ENCODE peak calls at places on chromosomes 4 and X, in six cellular contexts. X is neuronal stem cell, O is thyroid gland, E is ovary, S is mammary epithelial cell, F is astrocyte. R is an unnamed sample. For H3K4me1, the result is how much of the 10 kb centered on the place peaks cover.

GRCh38 chr4:1207157-1207470 is 34.7 kb upstream of the SPON2 start:
- DNase-seq in X (no peak), O (peak), E (peak), S (no peak), F (no peak), R (no peak)

GRCh38 chrX:97021680-97022079 is 138.0 kb downstream of the RPA4 start:
- DNase-seq in X (no peak), O (no peak), E (no peak), S (peak), F (peak), R (no peak)

GRCh38 chrX:53281321-53281822 is at the start of gene IQSEC2:
- DNase-seq in X (no peak), O (peak), E (peak), S (peak), F (peak), R (peak)

GRCh38 chr4:83851261-83852084 is 315.6 kb downstream of the GPAT3 start:
- DNase-seq in X (no peak), O (no peak), E (no peak), S (peak), F (peak), R (no peak)

GRCh38 chr4:165799384-165799815 is 73.6 kb upstream of the TLL1 start:
- DNase-seq in X (no peak), O (no peak), E (peak), S (no peak), F (no peak), R (no peak)

GRCh38 chr4:51909236-51909703 is 66.3 kb downstream of the DCUN1D4 start:
- DNase-seq in X (no peak), O (no peak), E (no peak), S (no peak), F (no peak), R (no peak)

GRCh38 chr4:182216005-182216404 is 27.2 kb upstream of the TENM3 start:
- DNase-seq in X (no peak), O (no peak), E (no peak), S (no peak), F (peak), R (no peak)

GRCh38 chrX:118496763-118497079 is 1.1 kb downstream of the DOCK11 start:
- DNase-seq in X (no peak), O (peak), E (no peak), S (no peak), F (no peak), R (peak)

GRCh38 chrX:30702736-30703135 is 49.5 kb downstream of the GK start:
- DNase-seq in X (no peak), O (no peak), E (no peak), S (no peak), F (peak), R (no peak)

GRCh38 chr4:28378109-28378830 is 1517.6 kb downstream of the STIM2 start:
- DNase-seq in X (no peak), O (no peak), E (no peak), S (no peak), F (no peak), R (no peak)

GRCh38 chr4:17546678-17547077 is 30.3 kb upstream of the LAP3 start:
- DNase-seq in X (no peak), O (no peak), E (no peak), S (no peak), F (no peak), R (no peak)

GRCh38 chrX:140503714-140504351 is 1.0 kb downstream of the SOX3 start:
- DNase-seq in X (no peak), O (peak), E (no peak), S (no peak), F (peak), R (no peak)

GRCh38 chr4:100981447-100982204 is 365.7 kb downstream of the PPP3CA start:
- DNase-seq in X (no peak), O (no peak), E (no peak), S (peak), F (peak), R (no peak)

GRCh38 chr4:156303708-156304107 is 350.0 kb upstream of the CTSO start:
- DNase-seq in X (no peak), O (no peak), E (no peak), S (no peak), F (no peak), R (no peak)

GRCh38 chr4:5874811-5875465 is 17.9 kb downstream of the CRMP1 start:
- DNase-seq in X (no peak), O (no peak), E (no peak), S (peak), F (peak), R (peak)

GRCh38 chr4:76781698-76782595 is 116.0 kb downstream of the SOWAHB start:
- DNase-seq in X (no peak), O (peak), E (no peak), S (peak), F (peak), R (peak)

GRCh38 chr4:154349829-154350228 is 141.8 kb downstream of the DCHS2 start:
- DNase-seq in X (no peak), O (no peak), E (no peak), S (peak), F (no peak), R (no peak)

DNA sequence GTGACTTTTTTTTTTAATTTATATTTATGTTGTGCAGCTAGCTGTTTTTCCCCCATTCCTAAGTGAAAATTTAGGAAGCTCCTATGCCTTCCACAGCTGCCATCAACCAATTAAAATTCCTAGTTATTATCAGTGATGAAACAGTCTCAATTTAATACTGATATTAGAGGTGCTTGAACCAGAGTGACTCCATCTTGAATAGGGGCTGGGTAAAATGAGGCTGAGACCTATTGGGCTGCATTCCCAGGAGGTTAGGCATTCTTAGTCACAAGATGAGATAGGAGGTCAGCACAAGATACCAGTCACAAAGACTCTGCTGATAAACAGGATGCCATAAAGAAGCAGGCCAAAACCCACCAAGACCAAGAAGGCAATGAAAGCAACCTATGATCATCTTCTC is 136.7 kb downstream of the DCHS2 start:
- DNase-seq in X (no peak), O (no peak), E (no peak), S (no peak), F (no peak), R (no peak)
- H3K4me1 ChIP-seq in X (under half), O (under half), E (under half), S (under half), F (under half), R (under half)

GRCh38 chr4:186687263-186687662 is 36.4 kb downstream of the FAT1 start:
- DNase-seq in X (no peak), O (no peak), E (no peak), S (no peak), F (no peak), R (no peak)
- H3K27ac ChIP-seq in X (no peak), O (no peak), E (no peak), S (no peak), F (no peak), R (no peak)

GRCh38 chr4:10456270-10457254 is 664 bp downstream of the ZNF518B start:
- DNase-seq in X (no peak), O (peak), E (peak), S (peak), F (peak), R (peak)
- H3K4me3 ChIP-seq in X (peak), O (no peak), E (peak), S (peak), F (peak), R (peak)

GRCh38 chr4:73080789-73081188 is 11.3 kb upstream of the COX18 start:
- DNase-seq in X (no peak), O (no peak), E (no peak), S (no peak), F (peak), R (no peak)
- H3K4me1 ChIP-seq in X (under half), O (under half), E (under half), S (under half), F (under half), R (under half)

GRCh38 chr4:119221412-119221811 is 8.9 kb downstream of the USP53 start:
- DNase-seq in X (no peak), O (no peak), E (no peak), S (no peak), F (no peak), R (no peak)
- H3K27ac ChIP-seq in X (no peak), O (no peak), E (no peak), S (no peak), F (no peak), R (no peak)

R was measured in SJCRH30.